ENCODE peak calls at places on chromosomes 11 and 22, in seven cellular contexts. T is OCI-LY7, Q is fibroblast of mammary gland, L is bronchial epithelial cell, Y is fibroblast of pulmonary artery, A is tibial nerve, E is Panc1. N is an unnamed sample.

GRCh38 chr11:117932426-117932825 is 3.2 kb upstream of the TMPRSS13 start:
- DNase-seq in T (no peak), Q (no peak), L (no peak), Y (no peak), A (no peak), E (no peak), N (no peak)

GRCh38 chr11:110894224-110894623 is 182.0 kb upstream of the ARHGAP20 start:
- DNase-seq in T (no peak), Q (no peak), L (no peak), Y (no peak), A (no peak), E (no peak), N (no peak)

GRCh38 chr11:120337133-120337895 is 1.1 kb downstream of the ARHGEF12 start:
- DNase-seq in T (peak), Q (peak), L (no peak), Y (peak), A (peak), E (no peak), N (no peak)

GRCh38 chr11:46391578-46392420 is at the start of gene CHRM4:
- DNase-seq in T (no peak), Q (peak), L (no peak), Y (peak), A (no peak), E (no peak), N (no peak)

GRCh38 chr11:47408598-47409439 is 429 bp downstream of the SLC39A13 start:
- DNase-seq in T (no peak), Q (peak), L (peak), Y (peak), A (no peak), E (no peak), N (peak)

GRCh38 chr11:117931971-117932370 is 2.8 kb upstream of the TMPRSS13 start:
- DNase-seq in T (no peak), Q (no peak), L (no peak), Y (no peak), A (no peak), E (no peak), N (no peak)

GRCh38 chr11:120254788-120255518 is 15.0 kb downstream of the POU2F3 start:
- DNase-seq in T (no peak), Q (no peak), L (no peak), Y (no peak), A (no peak), E (no peak), N (no peak)

GRCh38 chr11:71321433-71322191 is 69.2 kb upstream of the SHANK2 start:
- DNase-seq in T (no peak), Q (no peak), L (no peak), Y (no peak), A (no peak), E (no peak), N (no peak)

GRCh38 chr11:1072821-1073231 is 1.8 kb upstream of the MUC2 start:
- DNase-seq in T (no peak), Q (no peak), L (no peak), Y (no peak), A (no peak), E (no peak), N (no peak)

GRCh38 chr11:76523786-76524436 is 79.1 kb downstream of the EMSY start:
- DNase-seq in T (no peak), Q (no peak), L (peak), Y (no peak), A (no peak), E (no peak), N (no peak)

GRCh38 chr11:50220651-50221050 is 188.0 kb downstream of the OR4C45 start:
- DNase-seq in T (no peak), Q (no peak), L (no peak), Y (no peak), A (no peak), E (no peak), N (no peak)

GRCh38 chr22:39514373-39514973 is 5.9 kb upstream of the ATF4 start:
- DNase-seq in T (peak), Q (peak), L (no peak), Y (peak), A (peak), E (no peak), N (no peak)

GRCh38 chr11:14908214-14908880 is 16.3 kb upstream of the CYP2R1 start:
- DNase-seq in T (peak), Q (peak), L (peak), Y (peak), A (peak), E (no peak), N (no peak)

GRCh38 chr11:17986007-17986710 is 26.7 kb downstream of the SERGEF start:
- DNase-seq in T (no peak), Q (peak), L (peak), Y (peak), A (peak), E (no peak), N (no peak)

GRCh38 chr11:64661622-64662021 is 61.4 kb downstream of the NRXN2 start:
- DNase-seq in T (no peak), Q (no peak), L (no peak), Y (no peak), A (no peak), E (no peak), N (no peak)

GRCh38 chr11:44857490-44857889 is 93.2 kb downstream of the TP53I11 start:
- DNase-seq in T (no peak), Q (no peak), L (no peak), Y (no peak), A (no peak), E (no peak), N (no peak)

GRCh38 chr11:1272531-1272930 is 36.9 kb downstream of the TOLLIP start:
- DNase-seq in T (no peak), Q (no peak), L (no peak), Y (no peak), A (no peak), E (no peak), N (no peak)

GRCh38 chr11:96188625-96189006 is 154.4 kb downstream of the MAML2 start:
- DNase-seq in T (no peak), Q (peak), L (no peak), Y (peak), A (no peak), E (no peak), N (no peak)

GRCh38 chr11:65169164-65169641 is 830 bp upstream of the SPDYC start:
- DNase-seq in T (peak), Q (no peak), L (no peak), Y (peak), A (no peak), E (no peak), N (no peak)

GRCh38 chr22:26770624-26771023 is 113.2 kb downstream of the MIAT start:
- DNase-seq in T (no peak), Q (peak), L (no peak), Y (peak), A (no peak), E (no peak), N (no peak)

GRCh38 chr11:128964463-128964930 is 21.8 kb upstream of the TP53AIP1 start:
- DNase-seq in T (no peak), Q (no peak), L (no peak), Y (no peak), A (no peak), E (no peak), N (no peak)

GRCh38 chr11:62256281-62256680 is 13.7 kb upstream of the SCGB2A2 start:
- DNase-seq in T (no peak), Q (peak), L (peak), Y (no peak), A (no peak), E (no peak), N (no peak)

GRCh38 chr11:2825886-2826678 is 59.5 kb downstream of the CDKN1C start:
- DNase-seq in T (no peak), Q (peak), L (peak), Y (peak), A (peak), E (no peak), N (peak)

GRCh38 chr11:108069947-108070346 is 51.4 kb upstream of the ACAT1 start:
- DNase-seq in T (no peak), Q (peak), L (no peak), Y (peak), A (no peak), E (no peak), N (no peak)

GRCh38 chr11:57791321-57792059 is 29.9 kb downstream of the CTNND1 start:
- DNase-seq in T (no peak), Q (no peak), L (no peak), Y (no peak), A (no peak), E (no peak), N (no peak)

GRCh38 chr11:45209904-45210699 is 63.7 kb downstream of the PRDM11 start:
- DNase-seq in T (no peak), Q (peak), L (no peak), Y (peak), A (peak), E (no peak), N (no peak)

GRCh38 chr11:11119917-11120316 is 233.1 kb downstream of the CSNK2A3 start:
- DNase-seq in T (no peak), Q (no peak), L (no peak), Y (no peak), A (no peak), E (no peak), N (no peak)

GRCh38 chr11:117515892-117516291 is 188.2 kb downstream of the CEP164 start:
- DNase-seq in T (no peak), Q (no peak), L (no peak), Y (no peak), A (no peak), E (no peak), N (no peak)

GRCh38 chr11:61732705-61733104 is 19.7 kb upstream of the MYRF start:
- DNase-seq in T (no peak), Q (peak), L (peak), Y (no peak), A (no peak), E (no peak), N (no peak)

GRCh38 chr11:109123811-109124787 is 297.9 kb upstream of the C11orf87 start:
- DNase-seq in T (no peak), Q (peak), L (no peak), Y (peak), A (no peak), E (no peak), N (no peak)

GRCh38 chr11:113991718-113992458 is 17.0 kb downstream of the HTR3A start:
- DNase-seq in T (no peak), Q (peak), L (no peak), Y (peak), A (no peak), E (no peak), N (no peak)

GRCh38 chr11:43360361-43361032 is 1.8 kb downstream of the TTC17 start:
- DNase-seq in T (peak), Q (peak), L (no peak), Y (peak), A (no peak), E (no peak), N (no peak)

GRCh38 chr11:69156673-69157155 is 979 bp downstream of the SMIM38 start:
- DNase-seq in T (no peak), Q (peak), L (peak), Y (peak), A (no peak), E (no peak), N (no peak)

DNA sequence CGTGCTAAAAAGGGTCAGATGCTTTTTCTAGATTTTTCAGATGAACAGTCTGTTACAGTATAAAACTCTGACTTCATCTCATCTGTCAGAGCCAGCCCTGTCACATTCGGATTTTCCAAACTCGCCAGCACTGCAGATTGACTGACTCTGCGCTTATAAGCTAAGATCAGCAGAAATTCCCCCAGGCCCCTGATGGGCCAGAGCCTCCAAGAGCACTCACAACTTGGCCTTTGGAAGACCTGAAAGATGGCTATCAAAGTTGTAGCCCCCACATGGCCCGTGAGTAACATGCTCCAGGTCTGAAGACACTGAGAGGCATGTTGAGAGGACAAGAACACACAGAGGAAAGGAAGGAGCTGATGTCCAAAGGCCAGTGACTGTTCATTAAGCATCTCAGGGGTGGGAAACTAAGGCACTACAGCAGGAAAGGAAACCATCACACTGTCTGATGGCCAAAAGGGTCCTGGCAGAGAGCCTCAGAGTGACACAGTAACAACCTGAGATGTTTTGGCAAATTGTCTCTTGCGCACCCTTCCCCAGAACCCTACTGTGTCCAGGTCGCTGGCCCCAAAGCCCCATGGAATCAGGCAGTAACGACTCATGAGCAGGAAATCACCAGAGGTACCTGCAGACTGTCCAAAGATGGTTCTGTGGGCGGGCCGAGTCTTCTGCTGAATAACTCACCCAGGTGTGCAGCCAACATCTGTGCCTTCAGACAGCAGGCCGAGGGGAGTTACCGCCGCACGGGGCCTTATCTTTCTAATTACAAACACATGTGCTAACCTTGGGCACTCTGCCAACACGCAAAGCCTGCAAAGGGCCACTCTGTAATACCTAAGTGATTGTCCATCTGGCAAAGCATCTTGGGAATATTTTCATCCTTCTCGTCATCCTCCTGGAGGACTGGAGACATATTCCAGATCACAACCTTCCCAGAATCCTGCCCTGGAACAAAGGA is 23.6 kb downstream of the HIRA start:
- DNase-seq in T (no peak), Q (peak), L (no peak), Y (peak), A (no peak), E (no peak), N (no peak)
- TF ChIP-seq CTCF in T (no peak), Q (no peak), L (no peak), Y (no peak), A (no peak), E (no peak), N (no peak)

DNA sequence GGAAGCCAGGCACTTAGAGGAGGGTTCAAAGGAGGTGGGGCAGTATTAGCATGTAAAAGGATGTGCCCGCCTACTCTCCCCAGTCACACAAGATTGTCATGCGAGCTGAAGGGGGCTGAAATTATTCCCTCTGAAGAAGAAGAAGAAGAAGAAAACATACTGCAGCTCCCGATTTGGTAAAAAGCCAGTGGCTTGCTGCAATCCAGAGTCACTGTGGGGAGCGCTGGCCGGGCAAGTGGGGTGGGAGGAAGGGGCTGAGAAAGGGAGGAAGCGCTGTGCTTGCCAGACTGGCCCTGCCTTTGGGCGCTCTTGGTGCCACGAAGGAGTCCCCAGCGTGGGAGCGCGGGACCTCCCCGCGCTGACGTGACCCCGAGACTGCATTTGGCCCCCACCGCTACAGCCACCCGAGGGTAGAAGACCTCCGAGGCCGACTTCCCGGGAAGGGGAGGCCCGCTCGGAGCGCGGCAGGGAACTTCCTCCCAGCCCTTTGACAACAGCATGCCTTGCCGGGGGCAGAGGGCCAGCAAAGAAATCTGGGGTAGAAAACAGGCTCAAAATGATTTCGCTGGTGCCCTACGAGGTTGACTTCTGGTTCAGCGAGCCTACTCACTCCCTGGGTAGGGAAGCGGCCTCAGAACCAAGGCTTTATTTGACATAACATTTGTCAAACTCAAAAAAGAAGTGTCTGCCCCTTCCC is 906.3 kb downstream of the DLG2 start:
- DNase-seq in T (no peak), Q (peak), L (no peak), Y (peak), A (peak), E (no peak), N (no peak)
- H3K4me3 ChIP-seq in T (no peak), Q (peak), L (no peak), Y (no peak), A (peak), E (peak), N (peak)

GRCh38 chr22:35328472-35328885 is 28.8 kb downstream of the TOM1 start:
- DNase-seq in T (no peak), Q (no peak), L (no peak), Y (no peak), A (no peak), E (no peak), N (no peak)

GRCh38 chr22:35330258-35330861 is 30.7 kb downstream of the TOM1 start:
- DNase-seq in T (peak), Q (peak), L (peak), Y (peak), A (peak), E (no peak), N (no peak)

GRCh38 chr22:35326854-35327562 is 27.3 kb downstream of the TOM1 start:
- DNase-seq in T (no peak), Q (no peak), L (no peak), Y (no peak), A (no peak), E (no peak), N (no peak)

GRCh38 chr22:35327690-35328471 is 28.2 kb downstream of the TOM1 start:
- DNase-seq in T (no peak), Q (no peak), L (no peak), Y (no peak), A (no peak), E (no peak), N (no peak)

GRCh38 chr22:35329114-35329847 is 29.6 kb downstream of the TOM1 start:
- DNase-seq in T (no peak), Q (no peak), L (no peak), Y (no peak), A (no peak), E (no peak), N (no peak)
- TF ChIP-seq CTCF in T (peak), Q (no peak), L (no peak), Y (no peak), A (no peak), E (no peak), N (no peak)

DNA sequence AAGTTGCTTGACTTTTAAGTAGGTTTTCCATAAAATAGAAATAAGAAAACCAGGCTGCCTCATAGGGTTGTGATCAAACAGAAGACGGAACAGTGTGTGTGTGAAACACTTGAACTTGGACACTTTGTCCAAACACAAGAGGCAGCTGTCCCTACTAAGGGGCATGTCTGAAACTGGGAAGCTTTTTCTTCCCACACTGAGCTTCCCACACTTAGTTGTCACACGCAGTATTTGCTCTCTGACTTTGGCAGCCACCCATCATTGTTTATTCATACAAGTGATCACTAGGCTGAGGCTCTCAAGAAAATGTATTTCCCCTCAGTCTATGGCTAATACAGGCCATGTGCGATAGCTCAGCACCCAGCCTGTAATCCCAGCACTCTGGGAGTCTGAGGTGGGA is 1.2 kb upstream of the C11orf91 start:
- DNase-seq in T (no peak), Q (peak), L (peak), Y (peak), A (peak), E (peak), N (no peak)
- H3K4me3 ChIP-seq in T (no peak), Q (peak), L (no peak), Y (peak), A (no peak), E (no peak), N (peak)

GRCh38 chr22:46737105-46737975 is 712 bp downstream of the CERK start:
- DNase-seq in T (peak), Q (peak), L (no peak), Y (peak), A (no peak), E (no peak), N (no peak)

GRCh38 chr22:46740910-46741785 is 3.1 kb upstream of the CERK start:
- DNase-seq in T (no peak), Q (no peak), L (no peak), Y (no peak), A (no peak), E (no peak), N (no peak)

GRCh38 chr22:46738642-46738960 is 549 bp upstream of the CERK start:
- DNase-seq in T (no peak), Q (no peak), L (no peak), Y (no peak), A (no peak), E (no peak), N (no peak)

GRCh38 chr22:46737976-46738641 is at the start of gene CERK:
- DNase-seq in T (peak), Q (peak), L (no peak), Y (peak), A (peak), E (no peak), N (no peak)

GRCh38 chr22:46738961-46739870 is 1.2 kb upstream of the CERK start:
- DNase-seq in T (peak), Q (peak), L (peak), Y (peak), A (no peak), E (peak), N (peak)
- TF ChIP-seq CTCF in T (peak), Q (peak), L (peak), Y (peak), A (no peak), E (no peak), N (peak)